ENCODE peak calls at places on chromosomes 4 and X, in seven cellular contexts. One of them, this sample, is unnamed.

GRCh38 chr4:174365018-174365587 is 81.4 kb downstream of the CEP44 start:
- DNase-seq in tibial nerve: no peak
- DNase-seq in NK-92 treated with Interleukin-12 subunit alpha and Interleukin-12 subunit beta, amount 100 ng/mL, for 24 hours: no peak
- DNase-seq in NCI-H2029 treated with DMSO at 0.1 percent for 48 hours: peak; percentile 20
- DNase-seq in skeletal muscle cell: no peak
- DNase-seq in GM12891: no peak
- DNase-seq in NCI-H774: peak; percentile 1
- DNase-seq in this sample: no peak

GRCh38 chr4:148367756-148368155 is 74.5 kb downstream of the NR3C2 start:
- DNase-seq in tibial nerve: no peak
- DNase-seq in NK-92 treated with Interleukin-12 subunit alpha and Interleukin-12 subunit beta, amount 100 ng/mL, for 24 hours: no peak
- DNase-seq in NCI-H2029 treated with DMSO at 0.1 percent for 48 hours: no peak
- DNase-seq in skeletal muscle cell: no peak
- DNase-seq in GM12891: no peak
- DNase-seq in NCI-H774: no peak
- DNase-seq in this sample: no peak

GRCh38 chr4:108834167-108834566 is 71.3 kb upstream of the ETNPPL start:
- DNase-seq in tibial nerve: no peak
- DNase-seq in NK-92 treated with Interleukin-12 subunit alpha and Interleukin-12 subunit beta, amount 100 ng/mL, for 24 hours: no peak
- DNase-seq in NCI-H2029 treated with DMSO at 0.1 percent for 48 hours: no peak
- DNase-seq in skeletal muscle cell: peak; percentile 82
- DNase-seq in GM12891: no peak
- DNase-seq in NCI-H774: no peak
- DNase-seq in this sample: no peak

GRCh38 chrX:139826065-139827044 is 106.5 kb downstream of the ATP11C start:
- DNase-seq in tibial nerve: no peak
- DNase-seq in NK-92 treated with Interleukin-12 subunit alpha and Interleukin-12 subunit beta, amount 100 ng/mL, for 24 hours: no peak
- DNase-seq in NCI-H2029 treated with DMSO at 0.1 percent for 48 hours: no peak
- DNase-seq in skeletal muscle cell: no peak
- DNase-seq in GM12891: no peak
- DNase-seq in NCI-H774: no peak
- DNase-seq in this sample: peak; percentile 33

GRCh38 chrX:96707829-96708228 is 23.2 kb downstream of the DIAPH2 start:
- DNase-seq in tibial nerve: no peak
- DNase-seq in NK-92 treated with Interleukin-12 subunit alpha and Interleukin-12 subunit beta, amount 100 ng/mL, for 24 hours: no peak
- DNase-seq in NCI-H2029 treated with DMSO at 0.1 percent for 48 hours: no peak
- DNase-seq in skeletal muscle cell: no peak
- DNase-seq in GM12891: no peak
- DNase-seq in NCI-H774: no peak
- DNase-seq in this sample: no peak

GRCh38 chr4:6225469-6225868 is 25.1 kb upstream of the JAKMIP1 start:
- DNase-seq in tibial nerve: no peak
- DNase-seq in NK-92 treated with Interleukin-12 subunit alpha and Interleukin-12 subunit beta, amount 100 ng/mL, for 24 hours: no peak
- DNase-seq in NCI-H2029 treated with DMSO at 0.1 percent for 48 hours: no peak
- DNase-seq in skeletal muscle cell: no peak
- DNase-seq in GM12891: no peak
- DNase-seq in NCI-H774: no peak
- DNase-seq in this sample: no peak

GRCh38 chrX:123189318-123189717 is 5.2 kb downstream of the GRIA3 start:
- DNase-seq in tibial nerve: no peak
- DNase-seq in NK-92 treated with Interleukin-12 subunit alpha and Interleukin-12 subunit beta, amount 100 ng/mL, for 24 hours: no peak
- DNase-seq in NCI-H2029 treated with DMSO at 0.1 percent for 48 hours: no peak
- DNase-seq in skeletal muscle cell: no peak
- DNase-seq in GM12891: no peak
- DNase-seq in NCI-H774: no peak
- DNase-seq in this sample: no peak

GRCh38 chr4:56130609-56131150 is 181.9 kb downstream of the CEP135 start:
- DNase-seq in tibial nerve: no peak
- DNase-seq in NK-92 treated with Interleukin-12 subunit alpha and Interleukin-12 subunit beta, amount 100 ng/mL, for 24 hours: no peak
- DNase-seq in NCI-H2029 treated with DMSO at 0.1 percent for 48 hours: peak; percentile 13
- DNase-seq in skeletal muscle cell: no peak
- DNase-seq in GM12891: no peak
- DNase-seq in NCI-H774: no peak
- DNase-seq in this sample: no peak

GRCh38 chr4:39227906-39228305 is 45.6 kb downstream of the WDR19 start:
- DNase-seq in tibial nerve: no peak
- DNase-seq in NK-92 treated with Interleukin-12 subunit alpha and Interleukin-12 subunit beta, amount 100 ng/mL, for 24 hours: no peak
- DNase-seq in NCI-H2029 treated with DMSO at 0.1 percent for 48 hours: no peak
- DNase-seq in skeletal muscle cell: no peak
- DNase-seq in GM12891: no peak
- DNase-seq in NCI-H774: no peak
- DNase-seq in this sample: no peak

GRCh38 chr4:42490015-42490414 is 92.7 kb downstream of the SHISA3 start:
- DNase-seq in tibial nerve: no peak
- DNase-seq in NK-92 treated with Interleukin-12 subunit alpha and Interleukin-12 subunit beta, amount 100 ng/mL, for 24 hours: no peak
- DNase-seq in NCI-H2029 treated with DMSO at 0.1 percent for 48 hours: no peak
- DNase-seq in skeletal muscle cell: no peak
- DNase-seq in GM12891: no peak
- DNase-seq in NCI-H774: no peak
- DNase-seq in this sample: no peak

GRCh38 chr4:121642292-121642691 is 54.5 kb downstream of the ANXA5 start:
- DNase-seq in tibial nerve: no peak
- DNase-seq in NK-92 treated with Interleukin-12 subunit alpha and Interleukin-12 subunit beta, amount 100 ng/mL, for 24 hours: no peak
- DNase-seq in NCI-H2029 treated with DMSO at 0.1 percent for 48 hours: no peak
- DNase-seq in skeletal muscle cell: peak; percentile 36
- DNase-seq in GM12891: no peak
- DNase-seq in NCI-H774: no peak
- DNase-seq in this sample: no peak

This sample was measured in retinal pigment epithelial cell.